ENCODE peak calls at places on chromosomes 12 and 14, in six cellular contexts. X, F, P, J, S and H are unnamed samples.

GRCh38 chr12:49953961-49954835 is 3.7 kb downstream of the AQP2 start:
- DNase-seq in J (no peak), X (no peak), P (no peak), F (no peak), S (no peak), H (no peak)

GRCh38 chr12:24743891-24744793 is 204.8 kb downstream of the BCAT1 start:
- DNase-seq in J (no peak), S (no peak), X (no peak), F (no peak), P (no peak), H (no peak)

GRCh38 chr14:29721586-29721985 is 206.1 kb downstream of the PRKD1 start:
- DNase-seq in F (no peak), S (no peak), J (no peak), X (no peak), P (no peak), H (no peak)

GRCh38 chr14:95518045-95518751 is 1.7 kb upstream of the SYNE3 start:
- DNase-seq in J (no peak), X (no peak), S (no peak), P (no peak), F (peak), H (no peak)

GRCh38 chr14:97887690-97888089 is 1090.5 kb downstream of the VRK1 start:
- DNase-seq in J (no peak), X (no peak), F (no peak), S (peak), P (no peak), H (no peak)

GRCh38 chr14:35558680-35559079 is 24.7 kb downstream of the INSM2 start:
- DNase-seq in P (no peak), J (no peak), X (no peak), F (no peak), S (no peak), H (no peak)

GRCh38 chr14:95463173-95463901 is 53.1 kb downstream of the SYNE3 start:
- DNase-seq in X (peak), J (no peak), P (peak), S (no peak), F (no peak), H (no peak)

GRCh38 chr12:127496255-127496654 is 770.7 kb upstream of the TMEM132C start:
- DNase-seq in X (no peak), P (no peak), J (peak), F (no peak), S (no peak), H (no peak)

GRCh38 chr12:830111-830867 is 77.9 kb downstream of the WNK1 start:
- DNase-seq in X (no peak), F (no peak), S (no peak), P (no peak), J (no peak), H (no peak)

GRCh38 chr12:116053479-116054195 is 223.9 kb downstream of the MED13L start:
- DNase-seq in S (no peak), P (peak), X (no peak), J (no peak), F (peak), H (peak)

GRCh38 chr14:99758121-99758871 is 34.9 kb upstream of the EML1 start:
- DNase-seq in S (peak), X (no peak), P (no peak), F (no peak), J (no peak), H (no peak)

GRCh38 chr12:123150273-123150803 is 552 bp downstream of the PITPNM2 start:
- DNase-seq in X (no peak), S (no peak), P (peak), J (no peak), F (peak), H (no peak)

GRCh38 chr12:52271157-52271556 is 3.3 kb upstream of the KRT86 start:
- DNase-seq in J (no peak), F (no peak), S (no peak), X (no peak), P (no peak), H (peak)

GRCh38 chr12:91100901-91101300 is 10.4 kb downstream of the LUM start:
- DNase-seq in J (no peak), F (no peak), X (no peak), P (no peak), S (no peak), H (no peak)

GRCh38 chr14:104137297-104138097 is 890 bp upstream of the KIF26A start:
- DNase-seq in J (peak), F (peak), S (peak), X (peak), P (peak), H (no peak)

GRCh38 chr12:129163861-129164260 is 310.6 kb downstream of the GLT1D1 start:
- DNase-seq in J (no peak), S (no peak), P (no peak), X (no peak), F (no peak), H (no peak)

GRCh38 chr12:58567189-58567588 is 353.1 kb downstream of the LRIG3 start:
- DNase-seq in X (no peak), P (no peak), S (no peak), J (no peak), F (no peak), H (no peak)

GRCh38 chr12:53674977-53675700 is 744 bp downstream of the ATP5MC2 start:
- DNase-seq in S (no peak), F (no peak), X (peak), J (no peak), P (no peak), H (no peak)

GRCh38 chr14:30692669-30693068 is 70.5 kb downstream of the SCFD1 start:
- DNase-seq in P (no peak), X (no peak), S (no peak), J (no peak), F (no peak), H (no peak)

GRCh38 chr12:57754411-57755193 is at the start of gene MARCHF9:
- DNase-seq in P (peak), F (peak), J (peak), S (peak), X (peak), H (no peak)

GRCh38 chr12:75196865-75197264 is 12.8 kb downstream of the KCNC2 start:
- DNase-seq in X (no peak), F (no peak), P (no peak), J (no peak), S (peak), H (peak)

GRCh38 chr12:16349132-16349463 is 1.7 kb downstream of the MGST1 start:
- DNase-seq in F (peak), P (peak), S (peak), J (no peak), X (no peak), H (no peak)

DNA sequence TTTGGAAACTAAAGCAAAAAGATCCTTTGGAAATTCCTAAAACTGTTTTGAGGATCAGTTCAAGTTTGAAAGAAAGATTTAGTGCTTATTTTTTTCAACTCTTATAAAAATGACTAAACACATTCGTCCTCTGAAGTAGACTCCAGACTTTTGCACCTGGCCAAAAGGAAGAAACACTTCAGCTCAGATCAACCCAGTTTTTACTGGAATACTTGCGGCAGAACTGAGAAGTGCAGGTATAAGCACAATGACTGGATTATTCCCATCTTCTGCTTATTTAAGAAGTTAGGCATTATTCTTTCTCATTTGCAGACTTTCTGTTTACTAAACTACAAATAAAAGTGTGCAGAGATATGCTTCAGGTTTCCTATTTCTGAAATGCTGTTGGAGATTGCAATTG is 41.9 kb downstream of the PDE6H start:
- DNase-seq in P (no peak), S (no peak), X (no peak), J (no peak), F (no peak), H (no peak)
- TF ChIP-seq CTCF in P (no peak), S (no peak), X (peak), J (no peak), F (no peak), H (peak)

DNA sequence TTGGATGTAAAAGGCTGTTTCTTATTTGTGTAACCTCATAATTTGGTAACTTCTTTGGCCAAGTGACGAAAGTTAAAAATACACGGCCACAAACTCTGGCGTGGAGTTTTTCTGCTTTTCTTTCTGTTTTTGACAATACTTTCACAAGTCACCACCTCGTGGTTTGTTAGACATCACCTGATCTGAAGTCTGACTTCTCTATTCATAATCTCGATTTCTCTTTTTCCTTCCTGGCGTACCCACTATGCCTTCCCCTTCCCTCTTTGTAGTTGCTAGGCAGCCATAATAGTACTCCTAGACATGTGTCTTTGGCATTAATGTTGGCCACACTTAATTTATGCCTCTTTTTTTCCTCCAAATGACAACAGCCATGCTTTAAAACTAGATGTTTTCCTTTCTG is 97.6 kb downstream of the POLR3B start:
- DNase-seq in X (no peak), P (no peak), J (no peak), F (no peak), S (no peak), H (no peak)
- TF ChIP-seq CTCF in X (no peak), P (no peak), J (no peak), F (no peak), S (no peak), H (no peak)

GRCh38 chr12:80837342-80837978 is 100.3 kb downstream of the LIN7A start:
- DNase-seq in F (no peak), P (no peak), J (peak), S (peak), X (peak), H (no peak)
- TF ChIP-seq CTCF in F (no peak), P (peak), J (peak), S (peak), X (peak), H (peak)

GRCh38 chr14:90564496-90564895 is 167.7 kb downstream of the CALM1 start:
- DNase-seq in P (no peak), X (no peak), F (no peak), J (no peak), S (no peak), H (no peak)
- TF ChIP-seq CTCF in P (no peak), X (no peak), F (no peak), J (no peak), S (no peak), H (no peak)

DNA sequence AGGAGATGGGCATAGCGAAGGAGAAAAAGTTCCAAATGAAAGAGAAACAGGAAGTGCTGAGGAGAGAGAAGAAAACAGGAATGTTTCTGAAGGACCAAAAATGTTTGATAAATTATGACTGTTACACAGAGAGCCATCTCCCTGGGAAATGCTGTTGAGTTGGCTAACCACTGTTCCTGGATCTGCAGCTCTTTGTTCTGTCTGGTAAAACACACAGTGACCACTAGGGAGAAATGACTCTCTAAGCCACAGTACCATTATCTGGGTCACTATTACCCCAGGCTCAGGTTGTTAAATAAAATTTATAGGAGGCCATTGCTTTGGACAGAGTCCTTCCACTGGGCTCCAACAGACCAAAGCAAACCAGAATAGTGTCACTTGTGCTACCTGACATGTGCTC is 219.3 kb downstream of the CRADD start:
- DNase-seq in F (no peak), S (no peak), P (no peak), J (no peak), X (peak), H (no peak)
- TF ChIP-seq CTCF in F (no peak), S (no peak), P (no peak), J (no peak), X (no peak), H (peak)

DNA sequence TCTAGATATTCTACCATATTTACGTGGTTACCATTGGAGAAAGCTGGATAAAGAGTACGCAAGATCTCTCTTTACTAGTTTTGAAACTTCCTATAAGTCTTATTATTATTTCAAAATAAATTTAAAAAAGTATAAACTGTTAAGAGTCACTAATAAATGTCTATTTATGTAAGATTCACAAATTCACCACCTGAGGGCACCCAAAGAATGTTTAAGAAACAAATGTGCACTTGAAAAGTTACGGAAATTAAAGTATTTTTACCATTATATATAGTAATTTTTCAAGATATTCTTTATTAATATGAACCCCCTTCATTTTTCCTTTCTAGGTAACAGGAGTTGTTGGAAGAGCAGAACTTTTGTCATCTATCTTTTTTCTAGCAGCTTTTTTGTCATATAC is 11.9 kb downstream of the TMTC3 start:
- DNase-seq in S (peak), F (no peak), X (peak), J (no peak), P (no peak), H (no peak)
- TF ChIP-seq CTCF in S (peak), F (no peak), X (peak), J (peak), P (peak), H (no peak)